ENCODE peak calls at places on chromosomes 3 and 15, in six cellular contexts. One of them, this sample, is unnamed.
A peak's percentile ranks its signal among the peaks of the same experiment; 100 is the strongest.

GRCh38 chr15:85035980-85036379 is 54.3 kb downstream of the PDE8A start:
- DNase-seq in endothelial cell of umbilical vein: no peak
- DNase-seq in stomach: no peak
- DNase-seq in Peyer's patch: no peak
- DNase-seq in heart left ventricle: no peak
- DNase-seq in spleen: no peak
- DNase-seq in this sample: no peak

GRCh38 chr3:16658004-16658932 is 53.0 kb upstream of the DAZL start:
- DNase-seq in stomach: no peak
- DNase-seq in Peyer's patch: no peak
- DNase-seq in spleen: no peak
- DNase-seq in endothelial cell of umbilical vein: no peak
- DNase-seq in heart left ventricle: no peak
- DNase-seq in this sample: no peak

GRCh38 chr3:126100216-126100615 is 16.3 kb upstream of the SLC41A3 start:
- DNase-seq in heart left ventricle: no peak
- DNase-seq in Peyer's patch: no peak
- DNase-seq in endothelial cell of umbilical vein: no peak
- DNase-seq in spleen: no peak
- DNase-seq in stomach: no peak
- DNase-seq in this sample: no peak

GRCh38 chr3:88203537-88204143 is 53.9 kb downstream of the C3orf38 start:
- DNase-seq in spleen: no peak
- DNase-seq in endothelial cell of umbilical vein: peak; percentile 72
- DNase-seq in heart left ventricle: peak; percentile 61
- DNase-seq in stomach: peak; percentile 72
- DNase-seq in Peyer's patch: peak; percentile 34
- DNase-seq in this sample: peak; percentile 55

GRCh38 chr3:193831495-193832455 is 238.8 kb downstream of the OPA1 start:
- DNase-seq in stomach: no peak
- DNase-seq in spleen: no peak
- DNase-seq in heart left ventricle: no peak
- DNase-seq in Peyer's patch: no peak
- DNase-seq in endothelial cell of umbilical vein: no peak
- DNase-seq in this sample: no peak

GRCh38 chr3:183296944-183297343 is 43.9 kb downstream of the B3GNT5 start:
- DNase-seq in heart left ventricle: no peak
- DNase-seq in Peyer's patch: no peak
- DNase-seq in endothelial cell of umbilical vein: no peak
- DNase-seq in spleen: no peak
- DNase-seq in stomach: no peak
- DNase-seq in this sample: peak; percentile 87

GRCh38 chr3:197730200-197730599 is 6.5 kb downstream of the RUBCN start:
- DNase-seq in heart left ventricle: no peak
- DNase-seq in endothelial cell of umbilical vein: no peak
- DNase-seq in spleen: no peak
- DNase-seq in Peyer's patch: no peak
- DNase-seq in stomach: no peak
- DNase-seq in this sample: no peak

GRCh38 chr15:81235276-81235675 is 38.6 kb downstream of the IL16 start:
- DNase-seq in endothelial cell of umbilical vein: no peak
- DNase-seq in spleen: no peak
- DNase-seq in Peyer's patch: no peak
- DNase-seq in heart left ventricle: no peak
- DNase-seq in stomach: no peak
- DNase-seq in this sample: no peak

DNA sequence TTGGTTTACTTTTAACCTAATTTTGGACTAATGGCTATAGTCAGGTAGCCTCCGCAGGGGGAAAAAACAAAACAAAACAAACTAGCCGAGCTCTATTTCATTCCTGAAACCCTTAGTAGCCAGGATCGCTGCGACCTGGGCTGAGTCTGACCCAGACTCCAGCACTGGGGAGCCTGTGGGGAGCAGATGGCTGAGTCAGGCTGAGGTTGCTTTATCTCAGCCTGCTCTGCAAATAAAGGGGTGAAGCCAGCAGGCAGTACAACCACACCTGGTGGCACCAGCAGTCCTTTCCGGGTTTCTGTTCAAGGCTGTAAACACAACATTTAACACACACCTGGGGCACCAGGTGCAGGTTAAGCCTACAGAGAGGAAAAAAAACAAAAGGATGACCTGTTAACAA is 27.3 kb downstream of the ABHD2 start:
- DNase-seq in spleen: no peak
- DNase-seq in heart left ventricle: no peak
- DNase-seq in endothelial cell of umbilical vein: no peak
- DNase-seq in Peyer's patch: no peak
- DNase-seq in stomach: peak; percentile 87
- DNase-seq in this sample: no peak
- TF ChIP-seq POLR2A in spleen: no peak
- TF ChIP-seq POLR2A in heart left ventricle: no peak
- TF ChIP-seq POLR2A in endothelial cell of umbilical vein: no peak
- TF ChIP-seq POLR2A in Peyer's patch: peak; percentile 81
- TF ChIP-seq POLR2A in stomach: no peak
- TF ChIP-seq POLR2A in this sample: no peak

GRCh38 chr3:49902511-49903345 is 945 bp downstream of the MST1R start:
- DNase-seq in stomach: peak; percentile 49
- DNase-seq in Peyer's patch: no peak
- DNase-seq in spleen: no peak
- DNase-seq in endothelial cell of umbilical vein: no peak
- DNase-seq in heart left ventricle: no peak
- DNase-seq in this sample: peak; percentile 81

GRCh38 chr3:49901351-49902339 is 2.0 kb downstream of the MST1R start:
- DNase-seq in heart left ventricle: no peak
- DNase-seq in spleen: no peak
- DNase-seq in endothelial cell of umbilical vein: no peak
- DNase-seq in Peyer's patch: no peak
- DNase-seq in stomach: no peak
- DNase-seq in this sample: no peak

GRCh38 chr3:49896345-49896744 is 7.3 kb downstream of the MST1R start:
- DNase-seq in stomach: no peak
- DNase-seq in spleen: no peak
- DNase-seq in endothelial cell of umbilical vein: no peak
- DNase-seq in Peyer's patch: no peak
- DNase-seq in heart left ventricle: no peak
- DNase-seq in this sample: no peak

GRCh38 chr3:49900491-49901153 is 3.1 kb downstream of the MST1R start:
- DNase-seq in heart left ventricle: peak; percentile 33
- DNase-seq in endothelial cell of umbilical vein: no peak
- DNase-seq in stomach: peak; percentile 93
- DNase-seq in Peyer's patch: no peak
- DNase-seq in spleen: no peak
- DNase-seq in this sample: peak; percentile 49

DNA sequence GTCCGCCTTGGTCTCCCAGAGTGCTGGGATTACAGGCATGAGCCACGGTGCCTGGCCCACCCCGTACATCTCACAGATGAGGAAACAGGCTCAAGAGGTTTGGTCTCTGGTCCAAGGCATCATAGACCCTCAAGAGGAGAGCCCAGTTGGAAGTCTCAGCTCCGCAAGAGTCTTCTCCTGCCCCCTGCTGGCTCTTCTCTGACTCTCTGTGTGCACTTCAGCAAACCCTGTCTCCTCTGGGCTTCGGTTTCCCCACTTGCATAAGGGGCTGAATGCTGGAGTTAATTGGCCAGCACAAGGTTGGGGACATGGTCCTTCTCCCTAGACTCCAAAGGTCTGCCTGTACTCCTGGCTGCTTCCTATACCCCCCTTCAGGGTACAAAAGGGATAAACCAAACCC is 3.9 kb downstream of the MST1R start:
- DNase-seq in stomach: no peak
- DNase-seq in heart left ventricle: no peak
- DNase-seq in spleen: no peak
- DNase-seq in Peyer's patch: no peak
- DNase-seq in endothelial cell of umbilical vein: peak; percentile 24
- DNase-seq in this sample: no peak
- H3K4me3 ChIP-seq in stomach: no peak overlapping the region
- H3K4me3 ChIP-seq in heart left ventricle: no peak overlapping the region
- H3K4me3 ChIP-seq in spleen: no peak overlapping the region
- H3K4me3 ChIP-seq in Peyer's patch: no peak overlapping the region
- H3K4me3 ChIP-seq in endothelial cell of umbilical vein: no peak overlapping the region
- H3K4me3 ChIP-seq in this sample: peak overlapping the region; percentile 9

DNA sequence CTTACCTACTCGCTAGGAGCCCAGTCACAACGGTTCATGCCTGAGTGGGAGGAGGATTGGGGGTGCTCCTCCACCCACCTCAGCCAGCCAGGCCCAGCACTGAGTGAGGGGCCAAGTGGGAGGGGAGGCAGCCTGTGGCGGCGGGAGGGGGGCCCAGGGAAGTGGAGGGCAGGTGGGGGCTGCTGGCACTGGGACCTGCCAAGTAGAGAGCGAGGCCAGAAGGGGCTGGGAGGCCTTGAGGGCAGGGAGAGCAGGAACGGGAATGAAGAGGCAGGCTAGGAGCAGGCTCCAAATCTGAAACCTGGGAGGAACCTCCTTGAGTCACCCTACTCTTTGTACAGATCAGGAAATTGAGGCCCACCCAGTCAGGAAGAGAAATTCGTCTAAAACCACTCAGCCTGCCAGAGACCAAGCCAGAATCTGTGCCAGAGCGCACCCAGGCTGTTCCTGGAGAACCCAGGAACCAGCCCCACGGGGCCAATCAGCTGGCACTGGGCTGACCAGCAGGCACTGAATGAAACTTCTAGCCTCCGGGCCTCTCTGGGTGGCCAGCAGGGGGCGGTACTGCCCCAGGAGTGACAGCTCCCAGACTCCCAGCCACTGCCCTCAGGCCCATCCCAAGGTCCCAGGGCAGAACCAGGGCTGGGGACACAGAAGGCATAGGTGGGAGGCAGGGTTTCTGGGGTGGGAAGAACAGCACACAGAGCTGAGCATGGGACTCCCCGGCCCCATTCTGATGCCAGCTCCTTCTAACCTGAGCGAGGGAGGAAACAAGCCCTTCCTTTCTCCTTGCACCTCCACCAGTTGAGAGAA is 14.8 kb upstream of the CYP11A1 start:
- DNase-seq in Peyer's patch: peak; percentile 85
- DNase-seq in stomach: peak; percentile 91
- DNase-seq in heart left ventricle: peak; percentile 84
- DNase-seq in endothelial cell of umbilical vein: peak; percentile 69
- DNase-seq in spleen: peak; percentile 96
- DNase-seq in this sample: peak; percentile 91
- TF ChIP-seq POLR2A in Peyer's patch: no peak
- TF ChIP-seq POLR2A in stomach: no peak
- TF ChIP-seq POLR2A in heart left ventricle: no peak
- TF ChIP-seq POLR2A in endothelial cell of umbilical vein: no peak
- TF ChIP-seq POLR2A in spleen: no peak
- TF ChIP-seq POLR2A in this sample: no peak

GRCh38 chr3:195878424-195879274 is 29.7 kb downstream of the TNK2 start:
- DNase-seq in Peyer's patch: no peak
- DNase-seq in heart left ventricle: no peak
- DNase-seq in spleen: peak; percentile 61
- DNase-seq in stomach: no peak
- DNase-seq in endothelial cell of umbilical vein: no peak
- DNase-seq in this sample: peak; percentile 70
- H3K4me3 ChIP-seq in Peyer's patch: no peak overlapping the region
- H3K4me3 ChIP-seq in heart left ventricle: no peak overlapping the region
- H3K4me3 ChIP-seq in spleen: no peak overlapping the region
- H3K4me3 ChIP-seq in stomach: no peak overlapping the region
- H3K4me3 ChIP-seq in endothelial cell of umbilical vein: no peak overlapping the region
- H3K4me3 ChIP-seq in this sample: no peak overlapping the region

GRCh38 chr3:50121416-50122032 is 32.8 kb downstream of the RBM5 start:
- DNase-seq in endothelial cell of umbilical vein: peak; percentile 80
- DNase-seq in heart left ventricle: peak; percentile 74
- DNase-seq in Peyer's patch: peak; percentile 49
- DNase-seq in spleen: peak; percentile 89
- DNase-seq in stomach: peak; percentile 81
- DNase-seq in this sample: peak; percentile 65

GRCh38 chr3:50118237-50118636 is 29.5 kb downstream of the RBM5 start:
- DNase-seq in Peyer's patch: no peak
- DNase-seq in heart left ventricle: no peak
- DNase-seq in endothelial cell of umbilical vein: no peak
- DNase-seq in spleen: no peak
- DNase-seq in stomach: no peak
- DNase-seq in this sample: no peak

GRCh38 chr3:50120364-50121095 is 31.8 kb downstream of the RBM5 start:
- DNase-seq in heart left ventricle: no peak
- DNase-seq in Peyer's patch: no peak
- DNase-seq in stomach: no peak
- DNase-seq in endothelial cell of umbilical vein: no peak
- DNase-seq in spleen: peak; percentile 35
- DNase-seq in this sample: no peak

GRCh38 chr3:50119786-50120185 is 31.1 kb downstream of the RBM5 start:
- DNase-seq in Peyer's patch: no peak
- DNase-seq in spleen: no peak
- DNase-seq in stomach: no peak
- DNase-seq in heart left ventricle: no peak
- DNase-seq in endothelial cell of umbilical vein: no peak
- DNase-seq in this sample: no peak

DNA sequence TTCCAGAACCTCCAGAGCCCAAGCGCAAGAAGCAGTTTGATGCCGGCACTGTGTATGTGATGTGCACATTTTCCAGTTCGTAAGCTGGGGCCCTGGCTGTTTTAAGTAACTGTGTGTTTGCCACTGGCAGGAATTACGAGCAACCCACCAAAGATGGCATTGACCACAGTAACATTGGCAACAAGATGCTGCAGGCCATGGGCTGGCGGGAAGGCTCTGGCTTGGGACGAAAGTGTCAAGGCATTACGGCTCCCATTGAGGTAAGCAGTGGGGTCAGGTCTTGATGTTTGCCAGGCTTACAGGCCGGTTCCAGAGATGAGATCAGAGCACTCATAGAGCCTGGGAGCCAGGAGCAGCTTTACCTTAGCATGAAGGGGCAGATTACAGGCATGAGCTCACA is 28.4 kb downstream of the RBM5 start:
- DNase-seq in stomach: no peak
- DNase-seq in Peyer's patch: no peak
- DNase-seq in heart left ventricle: no peak
- DNase-seq in endothelial cell of umbilical vein: no peak
- DNase-seq in spleen: no peak
- DNase-seq in this sample: no peak
- TF ChIP-seq POLR2A in stomach: no peak
- TF ChIP-seq POLR2A in Peyer's patch: no peak
- TF ChIP-seq POLR2A in heart left ventricle: no peak
- TF ChIP-seq POLR2A in endothelial cell of umbilical vein: no peak
- TF ChIP-seq POLR2A in spleen: no peak
- TF ChIP-seq POLR2A in this sample: no peak

DNA sequence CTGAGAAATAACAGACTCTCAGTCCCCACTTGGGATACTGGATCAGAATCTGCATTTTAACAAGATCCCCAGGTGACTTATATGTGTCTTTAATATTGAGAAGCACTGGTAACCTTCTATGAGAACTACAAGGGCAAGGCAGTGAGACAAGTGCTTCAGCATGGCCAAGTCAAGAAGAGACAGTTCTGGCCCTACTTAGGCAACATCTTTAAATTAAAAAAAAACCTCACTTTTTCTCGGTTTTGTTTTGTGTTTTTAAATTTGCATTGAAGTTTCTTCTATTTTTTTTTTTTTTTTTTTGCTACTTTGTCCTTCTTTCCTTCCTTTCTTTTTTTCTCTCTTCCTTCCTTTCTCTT is 42.5 kb upstream of the SPTSSB start:
- DNase-seq in spleen: no peak
- DNase-seq in stomach: no peak
- DNase-seq in Peyer's patch: no peak
- DNase-seq in endothelial cell of umbilical vein: no peak
- DNase-seq in heart left ventricle: no peak
- DNase-seq in this sample: no peak
- H3K4me3 ChIP-seq in spleen: no peak overlapping the region
- H3K4me3 ChIP-seq in stomach: no peak overlapping the region
- H3K4me3 ChIP-seq in Peyer's patch: no peak overlapping the region
- H3K4me3 ChIP-seq in endothelial cell of umbilical vein: no peak overlapping the region
- H3K4me3 ChIP-seq in heart left ventricle: no peak overlapping the region
- H3K4me3 ChIP-seq in this sample: no peak overlapping the region